ENCODE peak calls at places on chromosome 10, in seven cellular contexts. U is WTC11, P is A549, D is IMR-90, J is K562, Z is GM12878, Q is HepG2. A is an unnamed sample.

GRCh38 chr10:70493660-70494234 is 15.2 kb downstream of the PALD1 start:
- DNase-seq in U (peak; percentile 84), P (no peak), D (no peak), J (no peak), Z (peak; percentile 71), Q (no peak), A (no peak)

GRCh38 chr10:23202736-23203135 is 10.6 kb downstream of the PTF1A start:
- DNase-seq in U (no peak), P (no peak), D (no peak), J (no peak), Z (no peak), Q (no peak), A (no peak)

GRCh38 chr10:36026081-36026480 is 384.0 kb upstream of the FZD8 start:
- DNase-seq in U (no peak), P (no peak), D (peak; percentile 22), J (no peak), Z (no peak), Q (no peak), A (no peak)

GRCh38 chr10:61456095-61456789 is 3.1 kb upstream of the TMEM26 start:
- DNase-seq in U (no peak), P (no peak), D (peak; percentile 23), J (no peak), Z (no peak), Q (no peak), A (no peak)

GRCh38 chr10:79182763-79183467 is 114.1 kb downstream of the ZMIZ1 start:
- DNase-seq in U (no peak), P (no peak), D (no peak), J (no peak), Z (no peak), Q (no peak), A (no peak)

GRCh38 chr10:980468-980867 is 7.8 kb upstream of the GTPBP4 start:
- DNase-seq in U (no peak), P (no peak), D (no peak), J (no peak), Z (no peak), Q (no peak), A (no peak)

GRCh38 chr10:62185914-62186692 is 82.5 kb downstream of the RTKN2 start:
- DNase-seq in U (no peak), P (no peak), D (no peak), J (no peak), Z (no peak), Q (no peak), A (no peak)

GRCh38 chr10:105183506-105183905 is 542.4 kb downstream of the SORCS3 start:
- DNase-seq in U (no peak), P (no peak), D (no peak), J (no peak), Z (no peak), Q (no peak), A (no peak)

GRCh38 chr10:80136134-80136571 is 3.6 kb downstream of the PLAC9 start:
- DNase-seq in U (peak; percentile 31), P (no peak), D (peak; percentile 88), J (no peak), Z (no peak), Q (no peak), A (no peak)

GRCh38 chr10:1629326-1630036 is 107.8 kb downstream of the ADARB2 start:
- DNase-seq in U (no peak), P (no peak), D (no peak), J (no peak), Z (no peak), Q (no peak), A (no peak)

GRCh38 chr10:85619832-85620231 is 746.8 kb downstream of the GRID1 start:
- DNase-seq in U (no peak), P (no peak), D (no peak), J (no peak), Z (no peak), Q (no peak), A (no peak)

GRCh38 chr10:99630439-99630838 is 10.2 kb upstream of the SLC25A28 start:
- DNase-seq in U (no peak), P (peak; percentile 51), D (peak; percentile 64), J (no peak), Z (no peak), Q (peak; percentile 55), A (peak; percentile 39)

GRCh38 chr10:785539-786214 is 96.2 kb upstream of the DIP2C start:
- DNase-seq in U (no peak), P (no peak), D (no peak), J (peak; percentile 11), Z (no peak), Q (no peak), A (peak; percentile 32)

GRCh38 chr10:110794808-110795207 is 76.9 kb upstream of the PDCD4 start:
- DNase-seq in U (no peak), P (no peak), D (no peak), J (no peak), Z (no peak), Q (no peak), A (no peak)

GRCh38 chr10:100709146-100709545 is 36.2 kb upstream of the PAX2 start:
- DNase-seq in U (no peak), P (no peak), D (no peak), J (no peak), Z (no peak), Q (no peak), A (no peak)

GRCh38 chr10:100707261-100707848 is 38.0 kb upstream of the PAX2 start:
- DNase-seq in U (no peak), P (no peak), D (no peak), J (no peak), Z (no peak), Q (no peak), A (no peak)

GRCh38 chr10:100713049-100713858 is 32.1 kb upstream of the PAX2 start:
- DNase-seq in U (no peak), P (no peak), D (no peak), J (peak; percentile 38), Z (no peak), Q (no peak), A (peak; percentile 94)

GRCh38 chr10:100709655-100710054 is 35.7 kb upstream of the PAX2 start:
- DNase-seq in U (no peak), P (no peak), D (no peak), J (no peak), Z (no peak), Q (no peak), A (no peak)

DNA sequence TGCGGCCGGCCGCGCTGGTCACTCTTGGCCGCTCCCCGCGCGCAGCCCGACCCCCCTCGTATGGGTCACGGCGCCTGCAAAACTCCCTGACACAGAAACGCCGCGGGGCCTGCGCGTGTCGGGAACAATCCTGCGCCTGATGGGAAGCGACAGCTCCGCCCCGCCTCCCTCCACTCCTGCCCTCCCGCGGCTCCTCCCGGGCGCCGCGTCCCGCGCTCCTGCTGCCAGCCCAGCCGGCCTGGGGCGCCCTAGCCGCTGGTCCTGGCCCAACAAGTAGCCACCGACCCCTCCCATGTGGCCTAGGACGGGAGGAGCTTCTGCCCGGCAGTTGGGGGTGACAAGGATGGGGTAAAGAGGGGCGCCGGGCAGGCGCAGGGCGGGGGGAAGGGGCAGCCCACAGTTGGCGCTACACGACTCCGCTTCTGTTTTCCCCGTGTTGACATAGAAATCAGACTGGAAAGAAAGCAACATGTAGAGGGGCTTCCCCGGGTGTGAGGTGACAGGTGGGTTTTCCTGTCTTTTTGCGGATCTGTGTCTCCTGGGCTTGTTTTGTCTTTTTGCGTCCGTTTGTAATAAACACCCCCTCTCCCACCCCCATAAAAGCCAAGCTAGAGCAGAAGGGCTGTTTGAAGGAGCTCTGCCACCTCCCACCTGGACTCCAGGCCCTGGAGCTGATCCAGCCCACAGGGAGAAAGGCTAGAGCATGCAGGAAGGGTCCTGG is 35.1 kb upstream of the PAX2 start:
- DNase-seq in U (no peak), P (no peak), D (no peak), J (peak; percentile 12), Z (no peak), Q (no peak), A (peak; percentile 90)
- TF ChIP-seq USF2 in U (no peak), P (no peak), D (no peak), J (no peak), Z (no peak), Q (no peak), A (no peak)

DNA sequence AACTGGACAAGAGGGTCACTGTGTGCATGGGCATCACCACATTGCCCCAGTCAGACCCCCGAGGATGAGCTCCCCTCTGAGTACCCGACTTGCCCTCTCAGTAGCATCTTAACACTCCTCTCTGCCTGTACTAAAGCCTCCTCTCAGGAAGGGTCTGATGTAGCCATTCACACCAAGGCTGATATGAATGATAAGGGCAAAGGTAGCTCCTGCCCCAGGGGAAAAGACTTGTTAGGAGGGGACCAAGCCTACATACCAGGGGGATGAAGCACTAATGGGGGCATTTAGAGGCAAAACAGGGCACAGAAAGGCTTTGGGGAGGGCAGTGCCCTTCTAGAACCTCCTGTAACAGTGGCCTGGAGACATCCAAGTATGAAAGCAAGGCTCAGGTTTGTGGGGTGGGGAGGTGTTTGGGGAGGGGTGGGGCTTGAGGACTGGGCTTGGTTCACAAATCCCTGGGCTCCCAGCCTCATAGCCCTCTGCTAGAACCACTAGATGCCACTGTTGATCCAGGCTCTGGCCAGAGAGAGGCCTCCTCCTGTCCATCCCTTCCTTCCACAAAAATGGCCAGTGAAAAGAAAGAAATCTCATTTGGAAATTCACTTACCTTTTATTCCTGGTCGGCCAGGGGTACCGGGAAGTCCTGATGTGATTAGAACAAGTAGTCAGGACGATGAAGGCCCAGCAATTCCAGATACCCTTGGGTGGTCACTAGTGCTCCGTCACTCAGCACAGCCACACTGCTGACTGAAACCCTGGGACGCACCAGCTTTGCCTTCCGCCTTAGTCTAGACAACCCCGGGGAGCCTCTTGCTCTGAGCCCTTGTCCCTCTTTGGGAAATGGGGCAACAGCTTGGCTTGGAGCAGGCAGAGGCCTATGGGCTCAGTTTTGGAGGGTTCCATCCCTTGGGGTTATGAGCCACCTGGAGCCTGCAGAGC is 40.3 kb downstream of the COL17A1 start:
- DNase-seq in U (peak; percentile 78), P (peak; percentile 78), D (peak; percentile 76), J (peak; percentile 17), Z (no peak), Q (peak; percentile 45), A (peak; percentile 74)
- TF ChIP-seq USF2 in U (no peak), P (no peak), D (no peak), J (no peak), Z (no peak), Q (no peak), A (no peak)

DNA sequence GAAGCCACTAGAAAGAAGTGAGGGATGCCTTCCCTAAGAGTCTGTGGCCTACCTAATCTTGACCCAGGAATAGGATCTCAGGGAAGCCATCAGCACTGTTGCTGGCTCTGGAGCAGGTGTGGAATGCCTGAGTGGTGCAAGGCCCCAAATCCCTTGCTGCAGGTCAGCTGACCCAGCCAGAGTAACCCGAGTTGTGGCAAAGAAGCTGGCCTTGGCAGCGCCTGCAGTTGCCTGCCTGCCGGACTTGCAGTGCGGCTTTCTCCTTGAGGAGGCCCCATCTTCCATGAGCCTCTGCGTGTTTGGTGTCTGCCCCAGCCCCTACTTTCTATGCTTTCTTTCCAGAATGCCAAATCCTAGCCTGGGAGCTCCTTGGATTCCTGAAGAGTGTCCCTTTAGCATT is 5.8 kb downstream of the KIAA1217 start:
- DNase-seq in U (no peak), P (no peak), D (no peak), J (no peak), Z (no peak), Q (no peak), A (no peak)
- TF ChIP-seq USF2 in U (peak; percentile 56), P (no peak), D (no peak), J (no peak), Z (no peak), Q (no peak), A (no peak)

DNA sequence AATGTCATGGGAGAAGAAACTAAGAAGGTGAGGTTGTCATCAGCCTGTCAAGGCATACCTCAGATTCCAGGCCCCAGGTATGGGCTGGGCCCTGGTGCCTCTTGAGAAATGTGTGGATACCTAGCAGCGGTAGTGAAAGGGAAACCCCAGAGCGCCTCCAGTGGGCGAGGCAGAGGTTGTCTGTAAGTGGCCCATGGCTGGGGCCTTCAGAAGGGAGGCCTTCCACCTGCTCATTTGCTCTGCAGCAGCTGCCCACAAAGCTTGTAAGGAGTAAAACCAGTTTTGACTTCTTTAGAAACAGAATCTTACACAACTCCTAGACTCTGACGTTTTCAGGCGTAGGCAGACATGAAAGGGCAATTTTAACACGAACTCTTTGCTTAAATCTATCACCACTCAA is 509.9 kb downstream of the PARD3 start:
- DNase-seq in U (peak; percentile 88), P (peak; percentile 50), D (no peak), J (peak; percentile 19), Z (no peak), Q (peak; percentile 7), A (no peak)
- TF ChIP-seq USF2 in U (no peak), P (no peak), D (no peak), J (no peak), Z (no peak), Q (no peak), A (no peak)